ENCODE peak calls at places on chromosomes 4 and X, in six cellular contexts. D is uterus; I is sigmoid colon; R is GDM1; F is stimulated activated naive CD8-positive, alpha-beta T cell treated with anti-CD3 and anti-CD28 coated beads, Interleukin-15, amount 100 ng/mL, for 72 hours; B is astrocyte of the cerebellum. J is an unnamed sample.
A peak's percentile ranks its signal among the peaks of the same experiment; 100 is the strongest.

GRCh38 chr4:1330761-1331590 is 16.0 kb upstream of the UVSSA start:
- DNase-seq in I (no peak), F (no peak), R (no peak), D (no peak), B (no peak), J (peak; percentile 72)

GRCh38 chr4:150348079-150348478 is 233.9 kb upstream of the MAB21L2 start:
- DNase-seq in B (peak; percentile 13), R (no peak), I (no peak), F (no peak), D (no peak), J (no peak)

GRCh38 chr4:102562995-102563394 is 61.8 kb downstream of the NFKB1 start:
- DNase-seq in B (no peak), R (no peak), D (no peak), I (no peak), F (no peak), J (no peak)

GRCh38 chr4:46124773-46125172 is 919 bp upstream of the GABRG1 start:
- DNase-seq in R (no peak), B (peak; percentile 11), I (no peak), F (no peak), D (no peak), J (no peak)

GRCh38 chr4:70178075-70178660 is 17.4 kb upstream of the ODAM start:
- DNase-seq in D (no peak), R (no peak), I (no peak), B (no peak), F (no peak), J (no peak)

GRCh38 chr4:156193800-156194199 is 240.1 kb upstream of the CTSO start:
- DNase-seq in D (peak; percentile 63), F (no peak), I (peak; percentile 79), B (no peak), R (no peak), J (no peak)

GRCh38 chr4:24067781-24068193 is 177.9 kb upstream of the PPARGC1A start:
- DNase-seq in R (no peak), F (no peak), D (no peak), B (peak; percentile 5), I (no peak), J (no peak)

GRCh38 chr4:150889306-150889705 is 125.8 kb downstream of the LRBA start:
- DNase-seq in D (no peak), B (no peak), F (no peak), R (no peak), I (no peak), J (no peak)

GRCh38 chrX:150364347-150365050 is 1.4 kb downstream of the MAMLD1 start:
- DNase-seq in F (peak; percentile 40), B (no peak), D (no peak), R (no peak), I (no peak), J (peak; percentile 31)

GRCh38 chr4:173879286-173879908 is 349.4 kb upstream of the HAND2 start:
- DNase-seq in F (no peak), I (no peak), D (no peak), R (no peak), B (no peak), J (no peak)

GRCh38 chrX:120358687-120359086 is 3.2 kb upstream of the ATP1B4 start:
- DNase-seq in D (no peak), B (no peak), F (no peak), I (no peak), R (no peak), J (peak; percentile 64)

GRCh38 chrX:140524556-140524955 is 19.7 kb upstream of the SOX3 start:
- DNase-seq in D (no peak), F (no peak), R (no peak), B (no peak), I (no peak), J (no peak)

GRCh38 chrX:29090811-29091210 is 503.6 kb downstream of the IL1RAPL1 start:
- DNase-seq in D (no peak), I (no peak), F (no peak), B (no peak), R (no peak), J (no peak)